ENCODE peak calls at places on chromosomes 2 and 18, in four cellular contexts. One of them, this sample, is unnamed.

GRCh38 chr2:219437690-219438089 is 3.0 kb downstream of the SPEG start:
- DNase-seq in thyroid gland: no peak
- DNase-seq in left ventricle myocardium inferior: no peak
- DNase-seq in SK-N-SH: no peak
- DNase-seq in this sample: no peak

GRCh38 chr2:162403884-162404283 is 60.0 kb downstream of the GCA start:
- DNase-seq in thyroid gland: no peak
- DNase-seq in left ventricle myocardium inferior: no peak
- DNase-seq in SK-N-SH: no peak
- DNase-seq in this sample: no peak

GRCh38 chr2:190470256-190470826 is 62.2 kb downstream of the MFSD6 start:
- DNase-seq in thyroid gland: no peak
- DNase-seq in left ventricle myocardium inferior: no peak
- DNase-seq in SK-N-SH: peak; percentile 30
- DNase-seq in this sample: no peak

GRCh38 chr18:79942786-79943607 is 8.5 kb downstream of the SLC66A2 start:
- DNase-seq in thyroid gland: no peak
- DNase-seq in left ventricle myocardium inferior: no peak
- DNase-seq in SK-N-SH: no peak
- DNase-seq in this sample: peak; percentile 55

GRCh38 chr18:74468547-74469014 is 11.5 kb upstream of the DIPK1C start:
- DNase-seq in thyroid gland: no peak
- DNase-seq in left ventricle myocardium inferior: no peak
- DNase-seq in SK-N-SH: no peak
- DNase-seq in this sample: no peak

GRCh38 chr2:219496781-219497494 is 1.8 kb upstream of the GMPPA start:
- DNase-seq in thyroid gland: peak; percentile 66
- DNase-seq in left ventricle myocardium inferior: no peak
- DNase-seq in SK-N-SH: no peak
- DNase-seq in this sample: no peak

GRCh38 chr2:28802975-28803429 is 7.6 kb upstream of the SPDYA start:
- DNase-seq in thyroid gland: no peak
- DNase-seq in left ventricle myocardium inferior: no peak
- DNase-seq in SK-N-SH: no peak
- DNase-seq in this sample: no peak

GRCh38 chr2:8684885-8685696 is 3.2 kb downstream of the ID2 start:
- DNase-seq in thyroid gland: peak; percentile 79
- DNase-seq in left ventricle myocardium inferior: peak; percentile 48
- DNase-seq in SK-N-SH: no peak
- DNase-seq in this sample: peak; percentile 94

GRCh38 chr2:54603796-54604195 is 119.7 kb upstream of the EML6 start:
- DNase-seq in thyroid gland: no peak
- DNase-seq in left ventricle myocardium inferior: no peak
- DNase-seq in SK-N-SH: no peak
- DNase-seq in this sample: no peak

GRCh38 chr2:64311948-64312621 is 141.9 kb upstream of the LGALSL start:
- DNase-seq in thyroid gland: peak; percentile 78
- DNase-seq in left ventricle myocardium inferior: peak; percentile 72
- DNase-seq in SK-N-SH: peak; percentile 42
- DNase-seq in this sample: peak; percentile 85
- H3K4me3 ChIP-seq in thyroid gland: no peak overlapping the region
- H3K4me3 ChIP-seq in left ventricle myocardium inferior: peak overlapping the region; percentile 32
- H3K4me3 ChIP-seq in SK-N-SH: no peak overlapping the region
- H3K4me3 ChIP-seq in this sample: peak overlapping the region; percentile 9

GRCh38 chr2:136117909-136118818 is at the start of gene CXCR4:
- DNase-seq in thyroid gland: peak; percentile 80
- DNase-seq in left ventricle myocardium inferior: peak; percentile 74
- DNase-seq in SK-N-SH: peak; percentile 97
- DNase-seq in this sample: peak; percentile 94

GRCh38 chr2:136121511-136121910 is 3.6 kb upstream of the CXCR4 start:
- DNase-seq in thyroid gland: no peak
- DNase-seq in left ventricle myocardium inferior: no peak
- DNase-seq in SK-N-SH: no peak
- DNase-seq in this sample: no peak

GRCh38 chr2:136118819-136119716 is 1.1 kb upstream of the CXCR4 start:
- DNase-seq in thyroid gland: peak; percentile 54
- DNase-seq in left ventricle myocardium inferior: peak; percentile 65
- DNase-seq in SK-N-SH: peak; percentile 85
- DNase-seq in this sample: peak; percentile 90

GRCh38 chr2:136117391-136117841 is 533 bp downstream of the CXCR4 start:
- DNase-seq in thyroid gland: peak; percentile 35
- DNase-seq in left ventricle myocardium inferior: peak; percentile 47
- DNase-seq in SK-N-SH: peak; percentile 71
- DNase-seq in this sample: peak; percentile 89

DNA sequence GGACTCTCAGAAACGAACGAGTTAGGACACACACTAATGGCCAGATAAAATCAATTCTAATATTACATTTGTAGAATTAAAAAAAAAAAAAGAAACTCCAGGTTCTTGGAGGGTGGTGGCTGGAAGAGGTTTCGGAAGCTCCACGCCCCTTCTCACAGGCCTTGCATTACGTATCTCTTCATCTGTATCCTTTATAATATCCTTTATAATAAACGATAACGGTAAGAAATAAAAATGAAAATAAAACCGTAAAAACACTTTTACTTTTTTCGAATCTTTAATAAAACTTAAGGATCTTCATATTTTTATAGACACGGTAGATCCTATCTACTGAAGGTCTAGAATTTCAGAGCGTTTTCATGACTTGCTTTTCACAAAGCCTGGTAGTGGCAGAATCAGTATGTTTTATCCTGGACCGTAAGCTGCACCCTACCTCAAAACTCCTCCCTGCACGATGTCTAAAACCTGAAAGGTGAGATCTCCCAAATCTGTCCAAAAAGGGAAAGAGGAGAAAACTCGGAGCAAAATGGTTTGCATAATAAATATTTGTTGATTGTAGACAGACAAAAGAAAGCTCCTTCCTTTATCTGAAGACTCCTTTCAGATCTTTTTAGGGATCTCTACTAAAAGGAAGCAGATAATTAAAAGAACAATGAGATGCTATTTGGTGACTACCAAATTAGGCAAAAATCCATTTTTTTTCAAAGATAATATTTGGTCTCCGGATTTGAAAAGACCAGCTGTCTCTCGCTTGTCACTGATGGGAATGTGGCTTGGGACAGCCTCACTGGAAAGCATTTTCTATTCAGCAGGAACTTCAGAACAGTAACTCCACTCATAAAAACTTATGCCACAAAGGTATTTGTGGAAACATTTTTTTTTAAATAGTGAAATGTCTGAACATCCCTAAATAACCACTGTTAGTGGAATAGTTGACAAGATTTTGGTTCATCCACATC is 2.0 kb upstream of the CXCR4 start:
- DNase-seq in thyroid gland: no peak
- DNase-seq in left ventricle myocardium inferior: no peak
- DNase-seq in SK-N-SH: no peak
- DNase-seq in this sample: no peak
- H3K4me3 ChIP-seq in thyroid gland: no peak overlapping the region
- H3K4me3 ChIP-seq in left ventricle myocardium inferior: peak overlapping the region; percentile 72
- H3K4me3 ChIP-seq in SK-N-SH: peak overlapping the region; percentile 29
- H3K4me3 ChIP-seq in this sample: no peak overlapping the region

GRCh38 chr2:70118798-70119454 is 31.6 kb downstream of the PCBP1 start:
- DNase-seq in thyroid gland: no peak
- DNase-seq in left ventricle myocardium inferior: no peak
- DNase-seq in SK-N-SH: no peak
- DNase-seq in this sample: peak; percentile 29
- H3K4me3 ChIP-seq in thyroid gland: no peak overlapping the region
- H3K4me3 ChIP-seq in left ventricle myocardium inferior: no peak overlapping the region
- H3K4me3 ChIP-seq in SK-N-SH: no peak overlapping the region
- H3K4me3 ChIP-seq in this sample: no peak overlapping the region

GRCh38 chr2:1591461-1591770 is 152.9 kb downstream of the PXDN start:
- DNase-seq in thyroid gland: no peak
- DNase-seq in left ventricle myocardium inferior: no peak
- DNase-seq in SK-N-SH: no peak
- DNase-seq in this sample: peak; percentile 85
- H3K4me3 ChIP-seq in thyroid gland: no peak overlapping the region
- H3K4me3 ChIP-seq in left ventricle myocardium inferior: peak overlapping the region; percentile 51
- H3K4me3 ChIP-seq in SK-N-SH: no peak overlapping the region
- H3K4me3 ChIP-seq in this sample: no peak overlapping the region

DNA sequence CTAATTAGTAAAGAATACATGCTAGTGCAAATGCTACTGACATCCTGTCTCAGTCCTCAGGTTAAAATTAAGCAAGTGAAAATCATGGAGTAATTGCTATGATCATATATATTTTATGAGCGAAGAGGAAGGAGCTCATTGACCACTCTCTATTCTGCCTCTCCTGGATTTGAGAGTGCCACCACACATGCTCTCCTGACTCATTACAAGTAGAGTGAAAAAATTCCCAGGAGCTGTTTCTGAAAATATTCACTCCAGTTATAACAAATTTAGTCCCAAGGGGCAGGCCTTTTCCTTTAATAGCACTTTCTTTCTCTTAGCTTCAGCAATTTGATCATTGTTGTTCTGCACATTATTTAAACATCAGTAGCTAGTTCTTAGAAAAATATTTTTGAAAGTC is 155.1 kb upstream of the MAPRE2 start:
- DNase-seq in thyroid gland: no peak
- DNase-seq in left ventricle myocardium inferior: no peak
- DNase-seq in SK-N-SH: no peak
- DNase-seq in this sample: no peak
- H3K4me3 ChIP-seq in thyroid gland: no peak overlapping the region
- H3K4me3 ChIP-seq in left ventricle myocardium inferior: no peak overlapping the region
- H3K4me3 ChIP-seq in SK-N-SH: no peak overlapping the region
- H3K4me3 ChIP-seq in this sample: no peak overlapping the region

GRCh38 chr2:12855508-12855907 is 138.8 kb downstream of the TRIB2 start:
- DNase-seq in thyroid gland: no peak
- DNase-seq in left ventricle myocardium inferior: no peak
- DNase-seq in SK-N-SH: no peak
- DNase-seq in this sample: no peak

GRCh38 chr2:12854001-12854530 is 137.3 kb downstream of the TRIB2 start:
- DNase-seq in thyroid gland: no peak
- DNase-seq in left ventricle myocardium inferior: no peak
- DNase-seq in SK-N-SH: no peak
- DNase-seq in this sample: no peak

GRCh38 chr2:12857891-12858290 is 141.2 kb downstream of the TRIB2 start:
- DNase-seq in thyroid gland: no peak
- DNase-seq in left ventricle myocardium inferior: no peak
- DNase-seq in SK-N-SH: no peak
- DNase-seq in this sample: no peak

GRCh38 chr2:12858786-12859185 is 142.1 kb downstream of the TRIB2 start:
- DNase-seq in thyroid gland: no peak
- DNase-seq in left ventricle myocardium inferior: no peak
- DNase-seq in SK-N-SH: no peak
- DNase-seq in this sample: no peak

DNA sequence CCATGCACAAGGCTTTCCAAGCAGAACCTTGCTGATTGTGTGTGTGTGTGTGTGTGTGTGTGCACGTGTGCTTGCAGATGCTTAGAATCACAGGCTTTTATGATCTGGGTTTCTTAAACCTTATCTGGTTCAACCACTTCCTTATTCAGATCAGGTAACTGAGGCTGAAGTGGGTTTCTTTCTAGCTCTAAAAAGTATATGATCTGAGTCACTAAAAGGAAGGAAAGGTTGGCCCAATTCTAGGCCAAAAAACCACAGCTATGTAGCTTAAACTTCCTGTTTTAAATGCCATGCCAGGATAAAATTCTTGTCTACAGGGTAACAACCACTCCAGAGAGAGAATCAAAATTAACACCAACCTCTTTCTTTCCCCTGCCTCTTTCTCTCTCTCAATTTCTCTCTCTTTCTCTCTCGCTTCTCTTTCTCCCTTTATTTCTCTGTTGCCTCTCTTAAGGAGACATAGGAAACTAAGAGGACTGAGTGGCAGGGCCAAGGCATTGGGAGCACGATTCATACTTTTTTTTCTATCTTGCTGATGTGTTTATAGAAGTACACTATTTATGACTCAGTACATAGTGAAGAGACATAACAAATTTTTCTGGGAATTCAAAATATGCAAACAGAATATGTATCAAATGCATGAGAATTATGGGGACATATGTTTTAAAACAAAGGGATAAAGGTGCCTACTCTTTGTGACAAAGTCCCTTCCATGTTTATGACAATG is 140.4 kb downstream of the TRIB2 start:
- DNase-seq in thyroid gland: no peak
- DNase-seq in left ventricle myocardium inferior: no peak
- DNase-seq in SK-N-SH: no peak
- DNase-seq in this sample: no peak
- H3K4me3 ChIP-seq in thyroid gland: no peak overlapping the region
- H3K4me3 ChIP-seq in left ventricle myocardium inferior: no peak overlapping the region
- H3K4me3 ChIP-seq in SK-N-SH: no peak overlapping the region
- H3K4me3 ChIP-seq in this sample: no peak overlapping the region

DNA sequence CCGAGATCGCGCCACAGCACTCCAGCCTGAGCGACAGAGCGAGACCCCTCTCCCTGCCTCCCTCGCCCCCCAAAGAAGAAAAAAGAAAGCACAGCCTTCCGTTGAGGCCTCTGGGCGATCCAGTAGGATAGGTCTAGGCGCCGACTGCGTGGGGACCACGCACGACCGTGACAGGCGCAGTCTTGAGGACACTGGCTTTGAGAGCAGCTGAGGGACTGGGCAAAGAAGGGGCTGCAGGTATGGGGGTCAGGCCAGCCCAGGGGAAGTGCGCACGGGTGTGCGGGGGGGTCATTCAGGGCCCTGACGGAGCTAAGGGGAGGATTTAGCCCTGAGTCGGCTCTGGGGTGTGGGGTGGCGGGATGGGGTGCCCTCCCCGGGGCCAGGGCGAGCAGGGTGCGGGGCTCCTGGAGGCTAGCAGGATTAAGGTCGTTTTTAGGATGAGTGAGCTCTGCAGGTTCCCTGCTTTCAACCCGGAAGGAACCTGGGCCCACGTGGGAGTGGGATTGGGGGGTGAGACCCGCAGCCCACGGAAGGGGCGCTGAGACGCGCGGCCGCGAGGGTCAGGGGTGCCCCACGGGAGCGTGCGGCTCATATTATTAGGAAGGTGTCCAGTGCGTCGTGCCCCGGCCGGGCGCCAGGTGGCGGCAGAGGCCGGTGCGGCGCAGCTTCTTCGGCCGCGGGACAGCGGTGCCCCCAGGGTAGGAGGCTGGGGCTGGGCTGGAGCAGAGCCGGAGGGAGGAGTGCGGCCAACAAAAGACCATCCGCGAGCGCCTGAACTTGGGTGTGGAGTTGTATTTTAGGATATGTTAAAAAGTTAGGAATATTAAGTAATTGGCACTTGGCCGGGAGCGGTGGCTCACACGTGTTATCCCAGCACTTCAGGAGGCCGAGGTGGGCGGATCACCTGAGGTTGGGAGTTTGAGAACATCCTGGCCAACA is 20.5 kb upstream of the ZNF236 start:
- DNase-seq in thyroid gland: peak; percentile 55
- DNase-seq in left ventricle myocardium inferior: peak; percentile 59
- DNase-seq in SK-N-SH: peak; percentile 91
- DNase-seq in this sample: peak; percentile 84
- H3K4me3 ChIP-seq in thyroid gland: no peak overlapping the region
- H3K4me3 ChIP-seq in left ventricle myocardium inferior: peak overlapping the region; percentile 54
- H3K4me3 ChIP-seq in SK-N-SH: peak overlapping the region; percentile 58
- H3K4me3 ChIP-seq in this sample: peak overlapping the region; percentile 44

GRCh38 chr2:96148410-96149217 is 3.4 kb upstream of the DUSP2 start:
- DNase-seq in thyroid gland: peak; percentile 70
- DNase-seq in left ventricle myocardium inferior: peak; percentile 40
- DNase-seq in SK-N-SH: peak; percentile 90
- DNase-seq in this sample: peak; percentile 95
- H3K4me3 ChIP-seq in thyroid gland: no peak overlapping the region
- H3K4me3 ChIP-seq in left ventricle myocardium inferior: no peak overlapping the region
- H3K4me3 ChIP-seq in SK-N-SH: no peak overlapping the region
- H3K4me3 ChIP-seq in this sample: no peak overlapping the region

This sample was measured in kidney.